ENCODE peak calls at places on chromosomes 12 and 14, in five cellular contexts. Q is GM20000, Z is WERI-Rb-1, C is psoas muscle, W is foreskin fibroblast. G is an unnamed sample.

GRCh38 chr14:21026251-21026987 is 1.6 kb upstream of the NDRG2 start:
- DNase-seq in Q (no peak), Z (no peak), C (peak; percentile 31), W (no peak), G (no peak)

GRCh38 chr14:42140001-42140400 is 533.3 kb downstream of the LRFN5 start:
- DNase-seq in Q (no peak), Z (no peak), C (no peak), W (peak; percentile 73), G (no peak)

GRCh38 chr14:60339571-60339970 is 90.5 kb downstream of the PPM1A start:
- DNase-seq in Q (no peak), Z (no peak), C (no peak), W (peak; percentile 22), G (no peak)

GRCh38 chr14:60381909-60382308 is 104.0 kb downstream of the C14orf39 start:
- DNase-seq in Q (no peak), Z (no peak), C (no peak), W (no peak), G (no peak)

GRCh38 chr12:116194935-116195431 is 82.5 kb downstream of the MED13L start:
- DNase-seq in Q (peak; percentile 47), Z (no peak), C (no peak), W (no peak), G (no peak)

GRCh38 chr12:18275974-18276373 is 14.7 kb downstream of the PIK3C2G start:
- DNase-seq in Q (no peak), Z (no peak), C (no peak), W (peak; percentile 30), G (no peak)

GRCh38 chr12:48991247-48992050 is 7.7 kb downstream of the DDN start:
- DNase-seq in Q (peak; percentile 30), Z (no peak), C (no peak), W (no peak), G (no peak)

GRCh38 chr12:7948585-7949264 is 12.7 kb upstream of the SLC2A3 start:
- DNase-seq in Q (no peak), Z (no peak), C (no peak), W (no peak), G (no peak)

GRCh38 chr12:16880864-16881285 is 274.9 kb upstream of the LMO3 start:
- DNase-seq in Q (no peak), Z (peak; percentile 47), C (no peak), W (no peak), G (peak; percentile 18)

GRCh38 chr12:89650239-89650638 is 58.4 kb downstream of the ATP2B1 start:
- DNase-seq in Q (no peak), Z (no peak), C (no peak), W (no peak), G (no peak)

GRCh38 chr12:76346798-76347420 is 1.3 kb downstream of the BBS10 start:
- DNase-seq in Q (peak; percentile 24), Z (peak; percentile 15), C (no peak), W (peak; percentile 84), G (no peak)

GRCh38 chr12:92381856-92382255 is 236.2 kb upstream of the BTG1 start:
- DNase-seq in Q (no peak), Z (no peak), C (no peak), W (no peak), G (no peak)

GRCh38 chr12:120421701-120422100 is 16.2 kb upstream of the COX6A1 start:
- DNase-seq in Q (no peak), Z (no peak), C (no peak), W (no peak), G (no peak)

GRCh38 chr12:70535896-70536374 is 101.3 kb downstream of the PTPRB start:
- DNase-seq in Q (no peak), Z (no peak), C (no peak), W (no peak), G (no peak)

GRCh38 chr12:47649381-47649780 is 56.4 kb downstream of the RPAP3 start:
- DNase-seq in Q (no peak), Z (no peak), C (no peak), W (no peak), G (no peak)

GRCh38 chr12:3583656-3584334 is 92.8 kb downstream of the PRMT8 start:
- DNase-seq in Q (no peak), Z (no peak), C (no peak), W (no peak), G (no peak)

GRCh38 chr12:109611223-109611622 is 37.6 kb downstream of the MVK start:
- DNase-seq in Q (no peak), Z (no peak), C (no peak), W (no peak), G (no peak)

GRCh38 chr12:2410490-2410889 is 357.7 kb downstream of the CACNA1C start:
- DNase-seq in Q (no peak), Z (no peak), C (no peak), W (no peak), G (no peak)

GRCh38 chr12:45543887-45544286 is 185.6 kb upstream of the ARID2 start:
- DNase-seq in Q (peak; percentile 78), Z (peak; percentile 55), C (no peak), W (peak; percentile 91), G (peak; percentile 39)

GRCh38 chr12:128116537-128116936 is 150.4 kb upstream of the TMEM132C start:
- DNase-seq in Q (no peak), Z (no peak), C (no peak), W (no peak), G (no peak)

GRCh38 chr14:44649056-44649455 is 142.0 kb upstream of the FSCB start:
- DNase-seq in Q (no peak), Z (no peak), C (no peak), W (no peak), G (no peak)

GRCh38 chr14:68240388-68240787 is 420.8 kb downstream of the RAD51B start:
- DNase-seq in Q (no peak), Z (no peak), C (no peak), W (no peak), G (no peak)

GRCh38 chr14:22390824-22391461 is 198.1 kb downstream of the DAD1 start:
- DNase-seq in Q (peak; percentile 18), Z (no peak), C (no peak), W (no peak), G (no peak)

GRCh38 chr14:95674613-95675012 is 11.6 kb upstream of the TCL1B start:
- DNase-seq in Q (no peak), Z (no peak), C (no peak), W (no peak), G (no peak)

GRCh38 chr12:70876952-70877351 is 43.6 kb downstream of the PTPRR start:
- DNase-seq in Q (no peak), Z (no peak), C (no peak), W (peak; percentile 91), G (no peak)

GRCh38 chr14:88422036-88422435 is 36.6 kb downstream of the SPATA7 start:
- DNase-seq in Q (no peak), Z (no peak), C (no peak), W (peak; percentile 13), G (no peak)

GRCh38 chr12:13691598-13691997 is 289.8 kb downstream of the GRIN2B start:
- DNase-seq in Q (no peak), Z (no peak), C (no peak), W (no peak), G (no peak)

GRCh38 chr14:39483682-39484081 is 51.4 kb upstream of the FBXO33 start:
- DNase-seq in Q (no peak), Z (no peak), C (no peak), W (no peak), G (no peak)

GRCh38 chr14:105993814-105994213 is 467.4 kb downstream of the TMEM121 start:
- DNase-seq in Q (no peak), Z (no peak), C (no peak), W (no peak), G (no peak)

GRCh38 chr14:105999361-106000028 is 473.1 kb downstream of the TMEM121 start:
- DNase-seq in Q (peak; percentile 57), Z (peak; percentile 56), C (peak; percentile 39), W (no peak), G (peak; percentile 13)
- TF ChIP-seq CTCF in Q (peak; percentile 84), Z (peak; percentile 54), C (peak; percentile 26), W (peak; percentile 22), G (no peak)

GRCh38 chr14:61701946-61702345 is 6.6 kb downstream of the HIF1A start:
- DNase-seq in Q (no peak), Z (no peak), C (no peak), W (no peak), G (no peak)
- TF ChIP-seq CTCF in Q (no peak), Z (no peak), C (no peak), W (no peak), G (no peak)

GRCh38 chr12:64574837-64575236 is 35.5 kb upstream of the RASSF3 start:
- DNase-seq in Q (no peak), Z (no peak), C (no peak), W (no peak), G (no peak)

GRCh38 chr12:64577046-64577445 is 33.2 kb upstream of the RASSF3 start:
- DNase-seq in Q (no peak), Z (no peak), C (no peak), W (no peak), G (no peak)

GRCh38 chr12:64582111-64582510 is 28.2 kb upstream of the RASSF3 start:
- DNase-seq in Q (no peak), Z (no peak), C (no peak), W (no peak), G (no peak)

GRCh38 chr12:64580681-64581080 is 29.6 kb upstream of the RASSF3 start:
- DNase-seq in Q (no peak), Z (no peak), C (no peak), W (no peak), G (no peak)

DNA sequence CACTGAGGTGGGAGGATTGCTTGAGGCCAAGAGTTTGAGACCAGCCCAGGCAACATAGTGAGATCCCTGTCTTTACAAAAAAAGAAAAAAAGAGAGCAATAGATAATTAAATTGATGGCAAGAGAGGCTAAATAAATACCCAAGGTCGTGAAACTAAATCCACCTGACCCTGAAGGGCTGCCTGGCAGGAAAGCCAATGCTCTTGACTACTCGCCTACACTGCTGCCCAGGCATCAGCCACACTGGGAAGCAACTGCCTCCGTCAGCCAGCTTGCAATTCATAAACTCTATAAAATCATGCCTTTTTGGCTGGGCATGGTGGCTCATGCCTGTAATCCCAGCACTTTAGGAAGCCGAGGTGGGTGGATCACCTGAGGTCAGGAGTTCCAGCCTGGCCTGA is 31.7 kb upstream of the RASSF3 start:
- DNase-seq in Q (no peak), Z (no peak), C (no peak), W (no peak), G (no peak)
- TF ChIP-seq CTCF in Q (no peak), Z (no peak), C (no peak), W (no peak), G (no peak)

DNA sequence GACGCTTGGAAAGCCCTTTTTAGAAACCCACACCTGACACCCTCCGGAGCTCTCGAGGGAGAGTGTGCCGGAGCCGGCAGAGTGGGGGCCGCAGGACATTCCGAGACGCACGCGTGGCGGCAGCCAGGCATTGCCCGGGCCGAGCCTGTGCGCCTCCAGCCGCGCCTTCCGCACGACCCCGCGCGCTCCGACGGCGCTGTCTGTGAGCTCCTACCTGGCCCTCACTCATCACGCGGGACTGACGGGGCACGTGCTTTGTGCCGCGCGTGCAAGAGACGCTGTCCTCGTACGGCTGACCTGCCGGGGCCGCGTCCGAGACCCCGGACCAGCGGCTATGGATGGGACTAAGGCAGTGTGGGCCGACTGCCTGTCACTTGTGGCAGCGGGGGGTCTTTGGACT is 5.2 kb downstream of the GALNT9 start:
- DNase-seq in Q (no peak), Z (no peak), C (no peak), W (no peak), G (no peak)
- TF ChIP-seq CTCF in Q (no peak), Z (no peak), C (no peak), W (no peak), G (no peak)

GRCh38 chr12:108166505-108166904 is 37.4 kb downstream of the WSCD2 start:
- DNase-seq in Q (no peak), Z (no peak), C (no peak), W (no peak), G (no peak)
- TF ChIP-seq CTCF in Q (no peak), Z (no peak), C (no peak), W (no peak), G (no peak)

G was measured in nephron progenitor cell.